ENCODE peak calls at places on chromosomes 13 and 19, in six cellular contexts. One of them, this sample, is unnamed.

GRCh38 chr19:58346961-58347929 is 6.0 kb downstream of the A1BG start:
- DNase-seq in omental fat pad: no peak
- DNase-seq in esophagus muscularis mucosa: no peak
- DNase-seq in endothelial cell: peak
- DNase-seq in astrocyte: peak
- DNase-seq in thoracic aorta: no peak
- DNase-seq in this sample: peak

GRCh38 chr13:33135097-33135496 is 118.9 kb downstream of the KL start:
- DNase-seq in astrocyte: no peak
- DNase-seq in omental fat pad: no peak
- DNase-seq in esophagus muscularis mucosa: no peak
- DNase-seq in endothelial cell: no peak
- DNase-seq in thoracic aorta: no peak
- DNase-seq in this sample: no peak

GRCh38 chr13:96544965-96545364 is 449.3 kb downstream of the OXGR1 start:
- DNase-seq in esophagus muscularis mucosa: no peak
- DNase-seq in thoracic aorta: no peak
- DNase-seq in endothelial cell: no peak
- DNase-seq in astrocyte: peak
- DNase-seq in omental fat pad: no peak
- DNase-seq in this sample: no peak

GRCh38 chr13:48518083-48518482 is 14.8 kb downstream of the RCBTB2 start:
- DNase-seq in endothelial cell: no peak
- DNase-seq in thoracic aorta: no peak
- DNase-seq in esophagus muscularis mucosa: no peak
- DNase-seq in omental fat pad: no peak
- DNase-seq in astrocyte: no peak
- DNase-seq in this sample: no peak

GRCh38 chr13:21670883-21671792 is at the start of gene FGF9:
- DNase-seq in endothelial cell: peak
- DNase-seq in thoracic aorta: no peak
- DNase-seq in omental fat pad: no peak
- DNase-seq in esophagus muscularis mucosa: no peak
- DNase-seq in astrocyte: peak
- DNase-seq in this sample: no peak

GRCh38 chr13:27389891-27390290 is 34.5 kb upstream of the GTF3A start:
- DNase-seq in thoracic aorta: no peak
- DNase-seq in endothelial cell: no peak
- DNase-seq in omental fat pad: no peak
- DNase-seq in astrocyte: no peak
- DNase-seq in esophagus muscularis mucosa: no peak
- DNase-seq in this sample: no peak

GRCh38 chr13:48231948-48232347 is 1.1 kb upstream of the ITM2B start:
- DNase-seq in endothelial cell: no peak
- DNase-seq in omental fat pad: no peak
- DNase-seq in esophagus muscularis mucosa: no peak
- DNase-seq in astrocyte: no peak
- DNase-seq in thoracic aorta: no peak
- DNase-seq in this sample: no peak

GRCh38 chr19:29945433-29945832 is 3.4 kb downstream of the URI1 start:
- DNase-seq in endothelial cell: no peak
- DNase-seq in thoracic aorta: no peak
- DNase-seq in esophagus muscularis mucosa: no peak
- DNase-seq in omental fat pad: no peak
- DNase-seq in astrocyte: no peak
- DNase-seq in this sample: no peak

GRCh38 chr13:30371649-30372265 is 50.5 kb upstream of the UBE2L5 start:
- DNase-seq in thoracic aorta: no peak
- DNase-seq in omental fat pad: no peak
- DNase-seq in esophagus muscularis mucosa: no peak
- DNase-seq in astrocyte: peak
- DNase-seq in endothelial cell: no peak
- DNase-seq in this sample: no peak

GRCh38 chr19:17777840-17778620 is 16.9 kb upstream of the B3GNT3 start:
- DNase-seq in astrocyte: no peak
- DNase-seq in omental fat pad: peak
- DNase-seq in endothelial cell: peak
- DNase-seq in thoracic aorta: no peak
- DNase-seq in esophagus muscularis mucosa: no peak
- DNase-seq in this sample: no peak

GRCh38 chr19:4970558-4971423 is 1.9 kb downstream of the KDM4B start:
- DNase-seq in esophagus muscularis mucosa: no peak
- DNase-seq in thoracic aorta: no peak
- DNase-seq in omental fat pad: no peak
- DNase-seq in endothelial cell: no peak
- DNase-seq in astrocyte: no peak
- DNase-seq in this sample: no peak

GRCh38 chr13:48728226-48728625 is 74.5 kb downstream of the CYSLTR2 start:
- DNase-seq in astrocyte: no peak
- DNase-seq in esophagus muscularis mucosa: no peak
- DNase-seq in endothelial cell: no peak
- DNase-seq in thoracic aorta: no peak
- DNase-seq in omental fat pad: no peak
- DNase-seq in this sample: no peak

GRCh38 chr13:70107498-70108271 is at the start of gene ATXN8OS:
- DNase-seq in esophagus muscularis mucosa: no peak
- DNase-seq in endothelial cell: peak
- DNase-seq in astrocyte: no peak
- DNase-seq in thoracic aorta: no peak
- DNase-seq in omental fat pad: no peak
- DNase-seq in this sample: no peak

GRCh38 chr13:73708393-73708985 is 425.7 kb downstream of the KLF12 start:
- DNase-seq in astrocyte: peak
- DNase-seq in esophagus muscularis mucosa: no peak
- DNase-seq in endothelial cell: peak
- DNase-seq in omental fat pad: no peak
- DNase-seq in thoracic aorta: no peak
- DNase-seq in this sample: no peak

GRCh38 chr19:1851581-1852293 is 3.5 kb upstream of the REXO1 start:
- DNase-seq in omental fat pad: no peak
- DNase-seq in endothelial cell: peak
- DNase-seq in thoracic aorta: no peak
- DNase-seq in astrocyte: no peak
- DNase-seq in esophagus muscularis mucosa: no peak
- DNase-seq in this sample: no peak

GRCh38 chr13:77859450-77859849 is 59.2 kb downstream of the EDNRB start:
- DNase-seq in thoracic aorta: no peak
- DNase-seq in endothelial cell: no peak
- DNase-seq in esophagus muscularis mucosa: no peak
- DNase-seq in omental fat pad: no peak
- DNase-seq in astrocyte: peak
- DNase-seq in this sample: no peak

GRCh38 chr19:33005440-33005839 is 33.4 kb downstream of the FAAP24 start:
- DNase-seq in omental fat pad: no peak
- DNase-seq in endothelial cell: no peak
- DNase-seq in thoracic aorta: no peak
- DNase-seq in esophagus muscularis mucosa: no peak
- DNase-seq in astrocyte: no peak
- DNase-seq in this sample: no peak

GRCh38 chr19:44613295-44614168 is at the start of gene IGSF23:
- DNase-seq in omental fat pad: no peak
- DNase-seq in endothelial cell: no peak
- DNase-seq in esophagus muscularis mucosa: no peak
- DNase-seq in thoracic aorta: no peak
- DNase-seq in astrocyte: no peak
- DNase-seq in this sample: no peak

GRCh38 chr19:2451741-2452140 is 5.0 kb downstream of the LMNB2 start:
- DNase-seq in endothelial cell: no peak
- DNase-seq in omental fat pad: no peak
- DNase-seq in esophagus muscularis mucosa: no peak
- DNase-seq in astrocyte: no peak
- DNase-seq in thoracic aorta: no peak
- DNase-seq in this sample: no peak

GRCh38 chr19:56671613-56671994 is at the start of gene ZNF835:
- DNase-seq in thoracic aorta: peak
- DNase-seq in astrocyte: no peak
- DNase-seq in omental fat pad: peak
- DNase-seq in endothelial cell: no peak
- DNase-seq in esophagus muscularis mucosa: peak
- DNase-seq in this sample: no peak

GRCh38 chr19:6056801-6057650 is 53.3 kb downstream of the RFX2 start:
- DNase-seq in astrocyte: peak
- DNase-seq in esophagus muscularis mucosa: peak
- DNase-seq in omental fat pad: peak
- DNase-seq in thoracic aorta: peak
- DNase-seq in endothelial cell: peak
- DNase-seq in this sample: peak

GRCh38 chr13:85798999-85799646 is at the start of gene SLITRK6:
- DNase-seq in esophagus muscularis mucosa: no peak
- DNase-seq in endothelial cell: peak
- DNase-seq in thoracic aorta: no peak
- DNase-seq in omental fat pad: no peak
- DNase-seq in astrocyte: peak
- DNase-seq in this sample: no peak

DNA sequence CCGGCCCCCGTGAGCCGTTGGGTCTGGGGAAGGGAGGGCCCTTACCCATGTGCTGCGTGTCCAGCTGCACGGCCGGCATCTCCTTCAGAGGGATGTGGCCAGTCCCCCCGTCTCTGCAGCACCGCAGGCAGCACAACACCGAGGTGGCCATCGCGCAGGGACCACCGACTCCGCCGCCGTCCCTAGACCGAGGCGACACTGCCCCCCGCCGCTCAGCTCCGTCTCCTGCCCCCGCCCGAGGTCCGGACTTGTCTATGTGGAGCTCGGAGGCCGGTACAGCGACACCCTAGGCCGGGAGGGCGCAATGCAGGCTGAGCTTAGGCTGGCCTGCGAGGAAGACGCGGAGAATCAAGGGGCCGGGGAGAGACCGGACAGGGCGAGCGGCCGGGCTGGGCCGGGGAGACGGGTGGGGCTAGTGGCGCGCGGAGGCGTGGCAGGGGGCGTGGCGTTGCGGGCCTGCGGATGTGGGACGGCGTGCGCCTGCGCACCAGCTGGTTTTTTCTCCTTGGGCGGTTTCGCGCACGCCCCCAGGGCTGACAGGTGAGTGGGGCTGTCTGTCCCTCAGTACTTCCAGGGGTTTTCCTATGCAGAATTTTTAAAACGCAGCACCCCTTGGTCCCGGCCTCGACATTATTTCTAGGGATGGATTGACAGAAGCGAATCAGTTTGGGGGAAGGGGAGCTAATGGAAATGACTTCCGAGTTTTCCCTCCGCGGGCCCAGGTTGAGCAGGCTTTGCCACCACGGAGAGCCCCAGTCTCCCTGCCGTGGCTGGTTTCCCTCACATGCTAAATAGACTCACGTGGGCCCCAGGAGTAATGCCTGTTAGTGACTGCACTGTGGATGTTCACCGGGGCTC is at the start of gene SPRYD7:
- DNase-seq in endothelial cell: peak
- DNase-seq in thoracic aorta: peak
- DNase-seq in esophagus muscularis mucosa: peak
- DNase-seq in omental fat pad: peak
- DNase-seq in astrocyte: peak
- DNase-seq in this sample: peak
- TF ChIP-seq CTCF in endothelial cell: peak
- TF ChIP-seq CTCF in thoracic aorta: peak
- TF ChIP-seq CTCF in esophagus muscularis mucosa: peak
- TF ChIP-seq CTCF in omental fat pad: no peak
- TF ChIP-seq CTCF in astrocyte: peak
- TF ChIP-seq CTCF in this sample: peak

GRCh38 chr19:51901860-51902259 is 3.0 kb downstream of the ZNF649 start:
- DNase-seq in esophagus muscularis mucosa: no peak
- DNase-seq in thoracic aorta: no peak
- DNase-seq in endothelial cell: no peak
- DNase-seq in astrocyte: no peak
- DNase-seq in omental fat pad: no peak
- DNase-seq in this sample: no peak
- TF ChIP-seq CTCF in esophagus muscularis mucosa: no peak
- TF ChIP-seq CTCF in thoracic aorta: no peak
- TF ChIP-seq CTCF in endothelial cell: no peak
- TF ChIP-seq CTCF in astrocyte: no peak
- TF ChIP-seq CTCF in omental fat pad: no peak
- TF ChIP-seq CTCF in this sample: no peak

GRCh38 chr13:52809310-52809769 is 39.1 kb downstream of the PCDH8 start:
- DNase-seq in astrocyte: peak
- DNase-seq in omental fat pad: no peak
- DNase-seq in thoracic aorta: no peak
- DNase-seq in esophagus muscularis mucosa: no peak
- DNase-seq in endothelial cell: peak
- DNase-seq in this sample: no peak
- TF ChIP-seq CTCF in astrocyte: peak
- TF ChIP-seq CTCF in omental fat pad: no peak
- TF ChIP-seq CTCF in thoracic aorta: no peak
- TF ChIP-seq CTCF in esophagus muscularis mucosa: peak
- TF ChIP-seq CTCF in endothelial cell: peak
- TF ChIP-seq CTCF in this sample: peak

DNA sequence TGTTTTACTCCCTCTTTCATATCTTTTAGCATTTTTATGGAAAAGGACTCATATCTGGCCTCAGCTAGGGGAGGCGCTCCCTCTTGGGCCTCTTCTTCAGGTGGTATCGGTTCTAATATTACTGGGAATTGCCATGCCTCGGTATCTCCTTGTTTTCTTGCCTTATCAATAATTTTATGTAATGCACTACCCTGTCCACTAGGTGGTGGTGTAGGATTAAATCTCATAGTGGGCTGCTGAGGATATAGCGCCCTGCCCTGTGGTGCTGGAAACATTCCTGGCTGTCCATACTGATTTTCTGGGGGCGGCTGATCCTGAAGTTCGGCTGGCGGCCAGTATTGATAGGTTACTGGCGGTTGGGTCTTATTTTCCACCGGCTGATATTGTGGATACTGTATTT is 35.8 kb downstream of the ZNF420 start:
- DNase-seq in omental fat pad: no peak
- DNase-seq in esophagus muscularis mucosa: no peak
- DNase-seq in astrocyte: no peak
- DNase-seq in thoracic aorta: no peak
- DNase-seq in endothelial cell: no peak
- DNase-seq in this sample: no peak
- TF ChIP-seq CTCF in omental fat pad: no peak
- TF ChIP-seq CTCF in esophagus muscularis mucosa: no peak
- TF ChIP-seq CTCF in astrocyte: no peak
- TF ChIP-seq CTCF in thoracic aorta: no peak
- TF ChIP-seq CTCF in endothelial cell: peak
- TF ChIP-seq CTCF in this sample: no peak